ENCODE peak calls at places on chromosomes 16 and 17, in eight cellular contexts. T is thoracic aorta, L is right lobe of liver, W is mammary epithelial cell, D is tibial artery, Z is esophagus squamous epithelium, O is OCI-LY7, B is endodermal cell. M is an unnamed sample.

GRCh38 chr16:69626256-69626655 is 60.5 kb downstream of the NFAT5 start:
- DNase-seq in L (no peak), O (no peak), Z (no peak), W (peak), T (no peak), D (no peak), B (no peak), M (no peak)

GRCh38 chr17:34760931-34761500 is 181.6 kb downstream of the TMEM132E start:
- DNase-seq in L (no peak), O (no peak), D (no peak), T (no peak), W (no peak), Z (no peak), B (peak), M (no peak)

GRCh38 chr16:59686405-59686804 is 952.3 kb upstream of the GOT2 start:
- DNase-seq in T (no peak), W (no peak), B (no peak), O (no peak), D (no peak), Z (no peak), L (no peak), M (no peak)

GRCh38 chr17:18246880-18247612 is 11.5 kb downstream of the FLII start:
- DNase-seq in T (no peak), O (peak), W (peak), L (no peak), D (no peak), B (peak), Z (no peak), M (peak)

GRCh38 chr17:81891303-81891552 is 158 bp downstream of the ALYREF start:
- DNase-seq in O (no peak), T (no peak), D (no peak), B (no peak), Z (no peak), W (no peak), L (no peak), M (no peak)

GRCh38 chr17:77750427-77751043 is 208.0 kb upstream of the TNRC6C start:
- DNase-seq in W (no peak), Z (no peak), D (peak), O (no peak), B (peak), L (no peak), T (no peak), M (no peak)

GRCh38 chr16:84819644-84820304 is at the start of gene CRISPLD2:
- DNase-seq in L (peak), O (peak), B (peak), D (peak), T (peak), W (peak), Z (peak), M (peak)

GRCh38 chr16:3129137-3130131 is 5.4 kb upstream of the ZNF213 start:
- DNase-seq in B (peak), Z (peak), W (peak), L (peak), O (peak), T (peak), D (peak), M (peak)

GRCh38 chr16:55018881-55019280 is 88.2 kb downstream of the IRX5 start:
- DNase-seq in W (no peak), Z (no peak), T (no peak), D (no peak), O (no peak), B (no peak), L (no peak), M (no peak)

GRCh38 chr17:12118617-12119016 is 97.9 kb downstream of the MAP2K4 start:
- DNase-seq in D (no peak), W (peak), O (no peak), B (no peak), Z (no peak), T (no peak), L (no peak), M (no peak)

GRCh38 chr16:85353013-85353412 is 240.7 kb upstream of the CIBAR2 start:
- DNase-seq in W (no peak), O (no peak), T (no peak), Z (no peak), D (no peak), B (no peak), L (no peak), M (no peak)

GRCh38 chr17:50799582-50799981 is 32.3 kb upstream of the ANKRD40CL start:
- DNase-seq in W (no peak), L (no peak), D (no peak), B (peak), T (no peak), O (no peak), Z (no peak), M (no peak)

GRCh38 chr16:84312783-84313382 is 18.2 kb downstream of the WFDC1 start:
- DNase-seq in L (peak), D (no peak), T (no peak), Z (no peak), B (peak), W (no peak), O (no peak), M (no peak)

GRCh38 chr16:10266809-10267208 is 84.6 kb upstream of the GRIN2A start:
- DNase-seq in D (peak), O (no peak), L (no peak), Z (no peak), T (no peak), B (no peak), W (no peak), M (no peak)

GRCh38 chr17:7493941-7494340 is 9.8 kb downstream of the POLR2A start:
- DNase-seq in B (no peak), Z (no peak), D (no peak), L (no peak), T (no peak), W (no peak), O (no peak), M (no peak)

GRCh38 chr17:74532115-74532514 is 840 bp upstream of the CD300LB start:
- DNase-seq in Z (no peak), T (no peak), W (no peak), B (peak), L (no peak), O (peak), D (peak), M (no peak)

GRCh38 chr16:5509794-5510193 is 412.2 kb upstream of the EEF2KMT start:
- DNase-seq in O (no peak), W (no peak), L (no peak), B (no peak), Z (no peak), T (no peak), D (no peak), M (no peak)

GRCh38 chr17:28737770-28738679 is 5.8 kb upstream of the TRAF4 start:
- DNase-seq in B (no peak), W (no peak), D (no peak), T (no peak), O (peak), Z (no peak), L (no peak), M (no peak)

GRCh38 chr16:84844049-84844350 is 24.2 kb downstream of the CRISPLD2 start:
- DNase-seq in W (no peak), O (no peak), Z (no peak), L (no peak), T (no peak), D (no peak), B (no peak), M (no peak)

GRCh38 chr17:63930951-63931575 is 1.1 kb downstream of the CD79B start:
- DNase-seq in Z (no peak), W (no peak), O (peak), T (no peak), D (peak), L (peak), B (peak), M (no peak)

GRCh38 chr17:79810138-79811027 is 13.5 kb upstream of the CBX8 start:
- DNase-seq in D (no peak), O (peak), B (peak), L (peak), Z (no peak), W (peak), T (no peak), M (no peak)

GRCh38 chr16:72856797-72857196 is 191.1 kb downstream of the ZFHX3 start:
- DNase-seq in W (no peak), B (peak), O (no peak), Z (no peak), D (peak), L (no peak), T (no peak), M (no peak)

GRCh38 chr16:50735629-50736122 is 6.2 kb upstream of the CYLD start:
- DNase-seq in Z (no peak), T (no peak), D (no peak), L (no peak), W (no peak), B (peak), O (no peak), M (no peak)

GRCh38 chr17:59366040-59366757 is 34.7 kb downstream of the YPEL2 start:
- DNase-seq in O (no peak), T (no peak), D (peak), W (no peak), B (peak), L (peak), Z (no peak), M (peak)

GRCh38 chr17:41835800-41836549 is at the start of gene NT5C3B:
- DNase-seq in L (peak), W (peak), Z (no peak), D (peak), T (no peak), B (peak), O (no peak), M (peak)

GRCh38 chr16:68696514-68696913 is 40.6 kb upstream of the CDH1 start:
- DNase-seq in Z (no peak), W (no peak), O (no peak), T (no peak), L (no peak), B (no peak), D (no peak), M (no peak)

GRCh38 chr17:8056232-8056975 is 17.5 kb downstream of the ALOX15B start:
- DNase-seq in Z (no peak), W (peak), B (peak), D (peak), L (no peak), T (no peak), O (peak), M (no peak)

GRCh38 chr17:77253611-77254051 is 112.9 kb downstream of the SEC14L1 start:
- DNase-seq in B (peak), O (peak), T (no peak), Z (no peak), D (no peak), L (no peak), W (no peak), M (peak)

GRCh38 chr17:43456661-43457361 is 27.0 kb upstream of the DHX8 start:
- DNase-seq in T (no peak), D (no peak), W (peak), Z (no peak), O (no peak), L (peak), B (no peak), M (no peak)

GRCh38 chr16:72961115-72961832 is 86.7 kb downstream of the ZFHX3 start:
- DNase-seq in T (no peak), Z (no peak), O (no peak), L (no peak), D (peak), W (no peak), B (no peak), M (no peak)

GRCh38 chr17:71392715-71393567 is 727.9 kb upstream of the SOX9 start:
- DNase-seq in O (no peak), Z (no peak), L (no peak), B (no peak), W (peak), D (no peak), T (no peak), M (no peak)

GRCh38 chr17:38325221-38325851 is 18.4 kb downstream of the GPR179 start:
- DNase-seq in Z (no peak), O (peak), B (peak), T (no peak), L (no peak), W (no peak), D (no peak), M (no peak)

GRCh38 chr17:38329284-38329683 is 14.5 kb downstream of the GPR179 start:
- DNase-seq in T (no peak), O (no peak), B (no peak), D (no peak), W (no peak), Z (no peak), L (no peak), M (no peak)

GRCh38 chr17:38328620-38329019 is 15.1 kb downstream of the GPR179 start:
- DNase-seq in B (peak), O (peak), T (no peak), L (no peak), W (no peak), D (no peak), Z (no peak), M (no peak)

GRCh38 chr17:38327936-38328335 is 15.8 kb downstream of the GPR179 start:
- DNase-seq in D (no peak), O (no peak), Z (no peak), T (no peak), W (no peak), B (no peak), L (no peak), M (no peak)

GRCh38 chr17:38326996-38327792 is 16.6 kb downstream of the GPR179 start:
- DNase-seq in L (no peak), O (peak), D (no peak), Z (no peak), T (no peak), B (peak), W (no peak), M (no peak)
- H3K27ac ChIP-seq in L (no peak), O (peak), D (no peak), Z (no peak), T (no peak), B (no peak), W (no peak), M (no peak)

DNA sequence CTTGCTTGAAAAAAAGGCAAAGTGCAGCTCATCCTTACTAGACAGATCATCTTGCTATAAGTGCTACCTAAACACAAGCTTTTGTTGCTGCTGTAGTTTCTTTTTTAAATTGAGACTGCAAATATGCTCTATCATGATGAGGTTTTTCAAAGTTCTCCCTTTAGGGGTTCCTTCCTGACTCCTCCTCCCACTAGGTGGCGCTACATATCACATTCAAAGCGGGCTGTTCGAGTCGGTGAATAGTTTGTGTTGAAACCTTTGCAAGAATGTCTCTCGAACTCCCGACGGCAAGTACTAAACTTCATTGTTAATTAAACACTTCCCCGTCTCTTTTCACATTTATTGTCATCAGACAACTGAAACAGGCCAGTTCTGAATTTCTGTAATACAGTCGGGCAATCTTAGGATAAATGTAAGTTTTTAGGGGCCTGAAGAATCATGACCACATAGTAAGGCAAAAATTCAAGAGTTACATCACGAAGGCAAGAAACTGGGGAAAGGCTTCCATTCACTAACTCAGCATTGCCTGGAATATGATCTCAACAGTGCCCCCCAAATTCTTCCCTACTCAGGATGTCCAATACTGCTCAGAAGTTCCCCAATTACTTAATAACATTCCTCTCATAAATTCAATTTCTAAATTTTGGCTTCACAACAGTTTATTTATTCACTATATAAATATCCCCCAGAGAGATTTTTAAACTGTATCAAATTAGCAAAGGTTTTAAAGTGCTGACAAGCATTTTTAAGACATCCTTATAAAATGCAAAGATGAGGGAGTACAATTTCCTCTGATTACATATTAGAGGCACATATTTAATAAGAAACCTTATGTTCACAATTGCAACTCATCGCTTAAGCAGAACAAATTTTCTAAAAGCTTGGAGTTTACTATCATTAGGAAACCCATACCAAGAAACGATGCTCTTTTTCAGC is 6.7 kb downstream of the HS3ST3A1 start:
- DNase-seq in Z (peak), W (peak), B (peak), D (peak), T (peak), O (peak), L (peak), M (peak)
- H3K4me3 ChIP-seq in Z (no peak), W (no peak), B (no peak), D (no peak), T (no peak), O (no peak), L (no peak), M (no peak)

DNA sequence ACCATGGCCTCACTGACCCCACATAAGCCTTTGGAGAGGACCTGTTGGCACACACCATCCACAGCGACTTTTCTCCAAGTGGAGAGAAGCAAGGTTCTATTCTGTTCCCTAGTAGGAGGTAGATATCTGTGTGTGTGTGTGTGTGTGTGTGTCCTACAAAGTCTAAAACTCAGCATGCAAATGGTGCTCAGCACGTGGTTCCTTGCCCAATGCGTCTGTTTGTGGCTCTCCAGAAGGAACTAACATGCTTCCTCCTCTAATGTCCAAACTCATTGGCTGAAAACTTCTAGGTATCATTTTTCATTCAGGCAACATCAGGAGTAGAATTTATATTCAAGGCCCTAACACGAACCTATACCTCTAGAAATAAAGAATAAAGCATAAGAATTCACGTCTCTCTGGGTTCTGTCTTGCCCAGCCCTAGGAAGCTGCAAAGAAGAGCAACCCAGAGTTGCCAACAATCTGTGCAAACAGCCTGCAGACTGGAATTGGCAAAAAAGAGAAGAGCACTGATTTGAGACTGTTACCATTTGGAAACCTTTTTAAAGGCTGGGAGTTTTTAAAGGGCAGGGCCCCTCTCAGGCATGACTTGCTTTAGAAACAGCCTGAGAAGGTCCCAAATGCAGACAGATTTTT is 25.5 kb downstream of the MAP3K14 start:
- DNase-seq in L (no peak), O (peak), T (no peak), B (no peak), W (no peak), Z (no peak), D (no peak), M (no peak)
- H3K27ac ChIP-seq in L (peak), O (no peak), T (peak), B (no peak), W (no peak), Z (peak), D (no peak), M (no peak)

GRCh38 chr17:44774271-44775135 is 15.7 kb downstream of the ADAM11 start:
- DNase-seq in O (peak), L (peak), D (peak), B (peak), Z (peak), T (peak), W (peak), M (peak)

GRCh38 chr17:44776628-44777393 is 18.0 kb downstream of the ADAM11 start:
- DNase-seq in D (no peak), Z (no peak), W (no peak), O (no peak), B (no peak), L (no peak), T (no peak), M (no peak)

GRCh38 chr17:44773140-44773539 is 14.4 kb downstream of the ADAM11 start:
- DNase-seq in O (no peak), W (no peak), D (no peak), B (no peak), L (no peak), T (no peak), Z (no peak), M (no peak)

GRCh38 chr17:44775838-44776621 is 17.2 kb downstream of the ADAM11 start:
- DNase-seq in B (no peak), W (no peak), T (no peak), D (no peak), O (no peak), Z (no peak), L (no peak), M (peak)

GRCh38 chr17:44775136-44775837 is 16.5 kb downstream of the ADAM11 start:
- DNase-seq in Z (peak), W (peak), O (peak), B (peak), L (peak), T (peak), D (peak), M (peak)
- H3K4me3 ChIP-seq in Z (peak), W (peak), O (peak), B (peak), L (peak), T (peak), D (peak), M (peak)

GRCh38 chr16:85865-86264 is 7.8 kb downstream of the MPG start:
- DNase-seq in B (no peak), T (no peak), L (no peak), O (no peak), Z (no peak), W (no peak), D (no peak), M (no peak)

GRCh38 chr16:83060-83603 is 5.1 kb downstream of the MPG start:
- DNase-seq in O (no peak), T (no peak), B (no peak), L (no peak), Z (no peak), W (no peak), D (no peak), M (no peak)

GRCh38 chr16:84718-85452 is 6.9 kb downstream of the MPG start:
- DNase-seq in D (peak), L (no peak), O (peak), B (no peak), W (peak), T (peak), Z (no peak), M (peak)

GRCh38 chr16:85453-85782 is 7.4 kb downstream of the MPG start:
- DNase-seq in T (no peak), O (no peak), Z (no peak), B (no peak), W (no peak), L (no peak), D (no peak), M (no peak)

DNA sequence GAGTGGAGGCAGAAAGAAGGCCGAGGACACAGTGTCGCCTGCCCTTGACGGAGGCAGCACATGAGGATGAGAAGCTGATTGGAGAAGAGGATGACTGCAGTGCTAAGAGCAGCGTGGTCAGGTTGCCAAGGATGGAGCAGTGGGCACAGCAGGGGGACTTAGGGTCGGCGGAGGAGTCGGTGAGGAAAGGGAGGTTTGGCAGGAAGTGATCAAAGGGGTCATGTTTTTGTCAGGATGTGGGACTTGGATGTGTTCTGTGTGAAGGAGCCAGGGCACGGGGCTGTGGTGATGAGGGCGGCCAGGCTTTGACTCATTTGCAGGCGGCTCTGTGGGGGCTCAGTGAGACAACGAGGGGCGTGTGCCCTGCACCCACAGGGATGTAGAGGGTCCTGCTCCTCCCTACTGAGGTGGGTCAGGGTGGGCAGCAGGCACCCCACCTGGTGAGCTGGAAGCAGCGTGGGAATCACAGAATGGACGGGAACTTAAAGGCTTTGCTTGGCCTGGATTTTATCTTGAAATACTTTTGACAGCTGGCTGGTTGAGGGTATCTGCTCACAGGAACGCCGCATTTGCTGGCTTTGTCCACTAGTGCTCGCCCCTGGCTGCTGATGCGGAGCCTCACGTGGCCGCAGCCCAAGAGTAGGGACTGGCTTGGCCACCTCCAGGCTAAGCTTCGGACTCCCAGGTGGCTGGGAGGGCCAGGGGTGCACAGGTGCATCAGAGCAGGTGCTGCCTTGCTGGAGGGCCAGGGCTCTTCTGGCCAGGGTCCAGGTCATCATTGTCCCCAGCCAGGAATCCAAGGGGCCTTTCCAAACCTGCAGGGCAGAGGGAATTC is 6.0 kb downstream of the MPG start:
- DNase-seq in O (peak), L (no peak), D (peak), T (no peak), B (peak), W (no peak), Z (no peak), M (no peak)
- H3K27ac ChIP-seq in O (peak), L (no peak), D (peak), T (peak), B (no peak), W (no peak), Z (peak), M (peak)